ENCODE peak calls at places on chromosomes 5 and 9, in four cellular contexts. One of them, this sample, is unnamed.

GRCh38 chr9:107029146-107029545 is 166.2 kb downstream of the ZNF462 start:
- DNase-seq in HepG2: no peak
- DNase-seq in H1: no peak
- DNase-seq in SK-N-SH: no peak
- DNase-seq in this sample: no peak

GRCh38 chr5:134554319-134555222 is 29.1 kb downstream of the JADE2 start:
- DNase-seq in H1: no peak
- DNase-seq in SK-N-SH: peak; percentile 83
- DNase-seq in HepG2: no peak
- DNase-seq in this sample: peak; percentile 82

GRCh38 chr9:88583901-88584596 is 49.1 kb downstream of the NXNL2 start:
- DNase-seq in HepG2: no peak
- DNase-seq in SK-N-SH: no peak
- DNase-seq in H1: no peak
- DNase-seq in this sample: no peak

GRCh38 chr9:132077881-132078280 is 1.8 kb downstream of the MED27 start:
- DNase-seq in H1: no peak
- DNase-seq in HepG2: no peak
- DNase-seq in SK-N-SH: no peak
- DNase-seq in this sample: no peak

GRCh38 chr9:105842023-105842644 is 147.8 kb downstream of the TMEM38B start:
- DNase-seq in SK-N-SH: peak; percentile 48
- DNase-seq in H1: no peak
- DNase-seq in HepG2: peak; percentile 16
- DNase-seq in this sample: peak; percentile 3

GRCh38 chr5:36778336-36778735 is 98.2 kb upstream of the NIPBL start:
- DNase-seq in H1: no peak
- DNase-seq in SK-N-SH: no peak
- DNase-seq in HepG2: no peak
- DNase-seq in this sample: no peak

GRCh38 chr5:1926071-1926440 is 43.3 kb upstream of the IRX4 start:
- DNase-seq in H1: no peak
- DNase-seq in HepG2: no peak
- DNase-seq in SK-N-SH: no peak
- DNase-seq in this sample: no peak

GRCh38 chr5:57780306-57780958 is 297.8 kb upstream of the ACTBL2 start:
- DNase-seq in H1: no peak
- DNase-seq in SK-N-SH: no peak
- DNase-seq in HepG2: no peak
- DNase-seq in this sample: no peak

GRCh38 chr5:178306430-178307225 is 74.0 kb upstream of the PHYKPL start:
- DNase-seq in H1: no peak
- DNase-seq in HepG2: no peak
- DNase-seq in SK-N-SH: no peak
- DNase-seq in this sample: no peak

GRCh38 chr5:502325-503079 is 21.7 kb downstream of the SLC9A3 start:
- DNase-seq in HepG2: no peak
- DNase-seq in SK-N-SH: no peak
- DNase-seq in H1: no peak
- DNase-seq in this sample: no peak

GRCh38 chr9:86794356-86795046 is 152.8 kb downstream of the GAS1 start:
- DNase-seq in SK-N-SH: peak; percentile 37
- DNase-seq in H1: no peak
- DNase-seq in HepG2: no peak
- DNase-seq in this sample: no peak

GRCh38 chr5:91906027-91906426 is 522.9 kb upstream of the ARRDC3 start:
- DNase-seq in HepG2: no peak
- DNase-seq in SK-N-SH: no peak
- DNase-seq in H1: no peak
- DNase-seq in this sample: no peak

GRCh38 chr9:90001756-90002155 is 396.9 kb downstream of the GADD45G start:
- DNase-seq in H1: no peak
- DNase-seq in HepG2: no peak
- DNase-seq in SK-N-SH: peak; percentile 72
- DNase-seq in this sample: no peak

GRCh38 chr5:173477320-173478055 is 139.0 kb downstream of the BOD1 start:
- DNase-seq in SK-N-SH: no peak
- DNase-seq in H1: no peak
- DNase-seq in HepG2: no peak
- DNase-seq in this sample: no peak

GRCh38 chr9:133375116-133375723 is 640 bp downstream of the SURF4 start:
- DNase-seq in H1: no peak
- DNase-seq in HepG2: peak; percentile 67
- DNase-seq in SK-N-SH: peak; percentile 82
- DNase-seq in this sample: no peak

GRCh38 chr5:139654875-139655491 is 6.8 kb downstream of the CXXC5 start:
- DNase-seq in H1: no peak
- DNase-seq in HepG2: no peak
- DNase-seq in SK-N-SH: peak; percentile 75
- DNase-seq in this sample: no peak

GRCh38 chr9:85483214-85483613 is 258.5 kb downstream of the AGTPBP1 start:
- DNase-seq in SK-N-SH: no peak
- DNase-seq in HepG2: no peak
- DNase-seq in H1: no peak
- DNase-seq in this sample: no peak

GRCh38 chr5:139658928-139659667 is 10.9 kb downstream of the CXXC5 start:
- DNase-seq in HepG2: no peak
- DNase-seq in H1: no peak
- DNase-seq in SK-N-SH: no peak
- DNase-seq in this sample: no peak

GRCh38 chr9:4548796-4549725 is 58.8 kb downstream of the SLC1A1 start:
- DNase-seq in SK-N-SH: peak; percentile 16
- DNase-seq in H1: peak; percentile 82
- DNase-seq in HepG2: peak; percentile 10
- DNase-seq in this sample: no peak

GRCh38 chr5:116488334-116488733 is 86.3 kb downstream of the SEMA6A start:
- DNase-seq in SK-N-SH: no peak
- DNase-seq in HepG2: no peak
- DNase-seq in H1: no peak
- DNase-seq in this sample: no peak

GRCh38 chr9:26341545-26341944 is 551.1 kb downstream of the CAAP1 start:
- DNase-seq in H1: no peak
- DNase-seq in SK-N-SH: no peak
- DNase-seq in HepG2: no peak
- DNase-seq in this sample: no peak

GRCh38 chr9:119044801-119045200 is 324.4 kb downstream of the BRINP1 start:
- DNase-seq in SK-N-SH: no peak
- DNase-seq in H1: no peak
- DNase-seq in HepG2: no peak
- DNase-seq in this sample: no peak

GRCh38 chr9:93011114-93011513 is 47.4 kb upstream of the SUSD3 start:
- DNase-seq in SK-N-SH: no peak
- DNase-seq in HepG2: no peak
- DNase-seq in H1: no peak
- DNase-seq in this sample: no peak

GRCh38 chr9:136627703-136628102 is 35.0 kb upstream of the EGFL7 start:
- DNase-seq in HepG2: no peak
- DNase-seq in SK-N-SH: no peak
- DNase-seq in H1: peak; percentile 43
- DNase-seq in this sample: no peak

GRCh38 chr5:2801602-2802525 is 50.4 kb upstream of the IRX2 start:
- DNase-seq in H1: no peak
- DNase-seq in SK-N-SH: no peak
- DNase-seq in HepG2: no peak
- DNase-seq in this sample: no peak

GRCh38 chr9:2180171-2180570 is 165.0 kb downstream of the SMARCA2 start:
- DNase-seq in H1: no peak
- DNase-seq in HepG2: no peak
- DNase-seq in SK-N-SH: no peak
- DNase-seq in this sample: no peak

GRCh38 chr5:160390787-160391696 is 8.8 kb downstream of the FAM200C start:
- DNase-seq in H1: no peak
- DNase-seq in HepG2: peak; percentile 23
- DNase-seq in SK-N-SH: no peak
- DNase-seq in this sample: no peak

GRCh38 chr5:177427211-177427822 is 841 bp downstream of the GRK6 start:
- DNase-seq in SK-N-SH: peak; percentile 78
- DNase-seq in HepG2: no peak
- DNase-seq in H1: no peak
- DNase-seq in this sample: no peak

GRCh38 chr5:3602713-3603502 is 7.3 kb downstream of the IRX1 start:
- DNase-seq in SK-N-SH: peak; percentile 67
- DNase-seq in H1: peak; percentile 87
- DNase-seq in HepG2: peak; percentile 1
- DNase-seq in this sample: no peak

GRCh38 chr9:128420651-128421473 is at the start of gene CERCAM:
- DNase-seq in H1: peak; percentile 83
- DNase-seq in SK-N-SH: peak; percentile 95
- DNase-seq in HepG2: peak; percentile 34
- DNase-seq in this sample: no peak

GRCh38 chr5:109399092-109399759 is 10.5 kb downstream of the PJA2 start:
- DNase-seq in HepG2: no peak
- DNase-seq in SK-N-SH: no peak
- DNase-seq in H1: no peak
- DNase-seq in this sample: no peak

GRCh38 chr5:151448038-151448985 is 909 bp downstream of the SLC36A1 start:
- DNase-seq in H1: no peak
- DNase-seq in HepG2: peak; percentile 27
- DNase-seq in SK-N-SH: no peak
- DNase-seq in this sample: no peak

GRCh38 chr9:100584951-100585350 is 7.1 kb downstream of the CAVIN4 start:
- DNase-seq in HepG2: no peak
- DNase-seq in SK-N-SH: no peak
- DNase-seq in H1: no peak
- DNase-seq in this sample: no peak

GRCh38 chr9:88477300-88477751 is 57.7 kb upstream of the NXNL2 start:
- DNase-seq in H1: no peak
- DNase-seq in HepG2: no peak
- DNase-seq in SK-N-SH: no peak
- DNase-seq in this sample: peak; percentile 35

GRCh38 chr5:127934791-127935256 is 148.7 kb upstream of the SLC12A2 start:
- DNase-seq in SK-N-SH: no peak
- DNase-seq in H1: no peak
- DNase-seq in HepG2: peak; percentile 97
- DNase-seq in this sample: no peak

GRCh38 chr5:170262061-170262764 is 29.4 kb downstream of the C5orf58 start:
- DNase-seq in H1: no peak
- DNase-seq in HepG2: no peak
- DNase-seq in SK-N-SH: no peak
- DNase-seq in this sample: no peak

GRCh38 chr5:45060686-45061085 is 251.9 kb downstream of the MRPS30 start:
- DNase-seq in H1: no peak
- DNase-seq in SK-N-SH: no peak
- DNase-seq in HepG2: no peak
- DNase-seq in this sample: no peak

GRCh38 chr9:76580832-76581231 is 121.8 kb downstream of the GCNT1 start:
- DNase-seq in HepG2: no peak
- DNase-seq in H1: no peak
- DNase-seq in SK-N-SH: no peak
- DNase-seq in this sample: no peak

GRCh38 chr5:131400585-131400984 is 136.7 kb downstream of the CDC42SE2 start:
- DNase-seq in H1: no peak
- DNase-seq in HepG2: no peak
- DNase-seq in SK-N-SH: no peak
- DNase-seq in this sample: no peak

GRCh38 chr5:131406997-131407638 is 143.3 kb downstream of the CDC42SE2 start:
- DNase-seq in SK-N-SH: no peak
- DNase-seq in H1: no peak
- DNase-seq in HepG2: peak; percentile 8
- DNase-seq in this sample: no peak

GRCh38 chr5:131405674-131406073 is 141.8 kb downstream of the CDC42SE2 start:
- DNase-seq in HepG2: no peak
- DNase-seq in SK-N-SH: no peak
- DNase-seq in H1: no peak
- DNase-seq in this sample: no peak

GRCh38 chr5:131406076-131406475 is 142.2 kb downstream of the CDC42SE2 start:
- DNase-seq in HepG2: no peak
- DNase-seq in SK-N-SH: no peak
- DNase-seq in H1: no peak
- DNase-seq in this sample: no peak
- TF ChIP-seq RAD21 in HepG2: no peak
- TF ChIP-seq RAD21 in SK-N-SH: no peak
- TF ChIP-seq RAD21 in H1: no peak
- TF ChIP-seq RAD21 in this sample: no peak

GRCh38 chr5:107661650-107662044 is 9.1 kb downstream of the EFNA5 start:
- DNase-seq in HepG2: no peak
- DNase-seq in SK-N-SH: no peak
- DNase-seq in H1: no peak
- DNase-seq in this sample: no peak
- TF ChIP-seq TCF12 in HepG2: no peak
- TF ChIP-seq TCF12 in SK-N-SH: no peak
- TF ChIP-seq TCF12 in H1: no peak
- TF ChIP-seq TCF12 in this sample: no peak

GRCh38 chr5:59158165-59158564 is 575.3 kb downstream of the RAB3C start:
- DNase-seq in HepG2: no peak
- DNase-seq in SK-N-SH: no peak
- DNase-seq in H1: no peak
- DNase-seq in this sample: no peak
- TF ChIP-seq RAD21 in HepG2: no peak
- TF ChIP-seq RAD21 in SK-N-SH: no peak
- TF ChIP-seq RAD21 in H1: no peak
- TF ChIP-seq RAD21 in this sample: no peak

GRCh38 chr5:180609386-180609785 is 18.1 kb upstream of the SCGB3A1 start:
- DNase-seq in H1: no peak
- DNase-seq in HepG2: no peak
- DNase-seq in SK-N-SH: no peak
- DNase-seq in this sample: no peak

GRCh38 chr5:180613188-180613587 is 21.9 kb upstream of the SCGB3A1 start:
- DNase-seq in HepG2: no peak
- DNase-seq in SK-N-SH: no peak
- DNase-seq in H1: no peak
- DNase-seq in this sample: no peak

GRCh38 chr5:180612683-180613082 is 21.4 kb upstream of the SCGB3A1 start:
- DNase-seq in HepG2: no peak
- DNase-seq in SK-N-SH: no peak
- DNase-seq in H1: no peak
- DNase-seq in this sample: no peak

GRCh38 chr5:180609817-180610550 is 18.7 kb upstream of the SCGB3A1 start:
- DNase-seq in SK-N-SH: no peak
- DNase-seq in H1: no peak
- DNase-seq in HepG2: no peak
- DNase-seq in this sample: no peak

DNA sequence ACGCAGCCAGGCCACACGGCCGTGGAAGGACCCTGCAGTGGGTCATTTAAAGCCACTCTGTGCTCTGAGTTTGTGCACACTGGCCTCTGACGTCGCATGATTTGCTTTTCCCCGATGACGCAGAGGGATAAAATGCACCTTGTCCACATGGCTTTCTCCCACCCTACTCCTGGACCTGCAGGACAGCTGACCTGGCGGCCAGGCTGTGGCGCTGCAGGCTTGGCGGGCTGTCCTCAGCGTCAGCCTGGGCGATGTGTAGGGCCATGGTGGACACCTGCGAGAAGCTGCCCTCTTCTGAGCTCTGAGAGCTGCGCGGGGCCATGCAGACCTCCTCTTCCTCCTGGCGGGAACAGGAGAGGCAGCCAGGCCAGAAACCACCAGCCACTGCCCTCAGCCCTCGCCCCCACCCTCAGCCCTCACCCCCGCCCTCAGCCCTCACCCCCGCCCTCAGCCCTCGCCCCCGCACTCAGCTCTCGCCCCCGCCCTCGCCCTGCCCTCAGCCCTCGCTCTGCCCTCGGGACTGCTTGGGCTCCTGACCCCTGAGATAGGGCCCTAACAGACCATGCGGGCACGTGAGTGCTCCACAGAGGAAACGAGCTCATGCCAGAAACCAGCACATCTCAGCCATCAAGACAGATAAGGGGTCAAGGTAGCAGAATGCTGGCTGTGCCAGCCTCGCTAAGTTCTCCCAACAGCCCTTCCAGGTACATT is 20.0 kb upstream of the SCGB3A1 start:
- DNase-seq in H1: no peak
- DNase-seq in SK-N-SH: peak; percentile 79
- DNase-seq in HepG2: peak; percentile 70
- DNase-seq in this sample: no peak
- TF ChIP-seq TCF12 in H1: no peak
- TF ChIP-seq TCF12 in SK-N-SH: no peak
- TF ChIP-seq TCF12 in HepG2: no peak
- TF ChIP-seq TCF12 in this sample: no peak

This sample was measured in GM12878.